ENCODE peak calls at places on chromosomes 12 and 14, in ten cellular contexts. L is sigmoid colon; W is mammary epithelial cell; M is neuronal stem cell; Y is upper lobe of left lung; C is HepG2; F is CD8-positive, alpha-beta T cell; H is transverse colon; S is aorta; T is CD4-positive, CD25-positive, alpha-beta regulatory T cell. A is an unnamed sample. For H3K36me3, the result is how much of the 10 kb centered on the place peaks cover.

GRCh38 chr14:95265106-95266094 is 54.3 kb downstream of the CLMN start:
- DNase-seq in L (no peak), W (peak), M (no peak), Y (peak), C (peak), F (no peak), H (peak), S (no peak), T (peak), A (peak)

GRCh38 chr12:80937391-80938238 is at the start of gene LIN7A:
- DNase-seq in L (peak), W (peak), M (peak), Y (peak), C (peak), F (no peak), H (peak), S (peak), T (no peak), A (no peak)

GRCh38 chr12:79635676-79636075 is 55.1 kb downstream of the PAWR start:
- DNase-seq in L (no peak), W (peak), M (no peak), Y (no peak), C (no peak), F (no peak), H (no peak), S (no peak), T (no peak), A (no peak)

GRCh38 chr14:105148604-105149145 is 19.9 kb downstream of the JAG2 start:
- DNase-seq in L (no peak), W (no peak), M (no peak), Y (no peak), C (no peak), F (no peak), H (no peak), S (peak), T (no peak), A (no peak)

GRCh38 chr14:61525293-61526011 is 169.9 kb upstream of the HIF1A start:
- DNase-seq in L (peak), W (peak), M (no peak), Y (peak), C (no peak), F (no peak), H (peak), S (peak), T (peak), A (peak)

GRCh38 chr12:103093499-103094106 is 136.1 kb downstream of the ASCL1 start:
- DNase-seq in L (no peak), W (no peak), M (no peak), Y (no peak), C (no peak), F (no peak), H (peak), S (no peak), T (no peak), A (no peak)

GRCh38 chr14:88426271-88426670 is 40.8 kb downstream of the SPATA7 start:
- DNase-seq in L (no peak), W (no peak), M (no peak), Y (no peak), C (no peak), F (no peak), H (no peak), S (no peak), T (no peak), A (no peak)

GRCh38 chr12:132356686-132357622 is 27.6 kb upstream of the GALNT9 start:
- DNase-seq in L (peak), W (peak), M (no peak), Y (no peak), C (no peak), F (no peak), H (peak), S (peak), T (no peak), A (peak)

GRCh38 chr12:80553316-80553715 is 109.3 kb downstream of the PTPRQ start:
- DNase-seq in L (no peak), W (peak), M (no peak), Y (no peak), C (no peak), F (no peak), H (no peak), S (no peak), T (no peak), A (peak)

GRCh38 chr12:12611512-12612306 is at the start of gene CREBL2:
- DNase-seq in L (peak), W (peak), M (peak), Y (peak), C (peak), F (peak), H (peak), S (peak), T (peak), A (peak)

GRCh38 chr12:130780880-130781575 is 58.0 kb downstream of the STX2 start:
- DNase-seq in L (no peak), W (no peak), M (no peak), Y (no peak), C (no peak), F (no peak), H (no peak), S (no peak), T (no peak), A (no peak)

GRCh38 chr14:91229743-91230200 is 14.7 kb downstream of the GPR68 start:
- DNase-seq in L (no peak), W (peak), M (no peak), Y (no peak), C (no peak), F (peak), H (peak), S (no peak), T (peak), A (no peak)

GRCh38 chr12:12461923-12462315 is 100.7 kb downstream of the DUSP16 start:
- DNase-seq in L (no peak), W (no peak), M (no peak), Y (no peak), C (no peak), F (no peak), H (no peak), S (no peak), T (peak), A (no peak)

GRCh38 chr12:96850676-96851075 is 56.4 kb upstream of the NEDD1 start:
- DNase-seq in L (no peak), W (no peak), M (no peak), Y (no peak), C (no peak), F (no peak), H (no peak), S (no peak), T (no peak), A (no peak)

GRCh38 chr12:67917811-67918210 is 71.4 kb upstream of the IFNG-AS1 start:
- DNase-seq in L (no peak), W (no peak), M (no peak), Y (no peak), C (no peak), F (no peak), H (no peak), S (no peak), T (no peak), A (no peak)

GRCh38 chr12:92331383-92331782 is 185.7 kb upstream of the BTG1 start:
- DNase-seq in L (no peak), W (no peak), M (no peak), Y (no peak), C (no peak), F (no peak), H (no peak), S (no peak), T (no peak), A (no peak)

GRCh38 chr12:43676183-43676813 is 82.3 kb downstream of the PUS7L start:
- DNase-seq in L (no peak), W (peak), M (no peak), Y (no peak), C (peak), F (no peak), H (no peak), S (no peak), T (peak), A (no peak)

GRCh38 chr12:57127710-57128518 is at the start of gene LRP1:
- DNase-seq in L (peak), W (peak), M (peak), Y (peak), C (peak), F (peak), H (peak), S (peak), T (peak), A (no peak)

GRCh38 chr12:111482464-111482863 is 76.7 kb downstream of the SH2B3 start:
- DNase-seq in L (no peak), W (no peak), M (no peak), Y (no peak), C (no peak), F (no peak), H (no peak), S (no peak), T (peak), A (no peak)

GRCh38 chr14:74465335-74465734 is 27.8 kb downstream of the NPC2 start:
- DNase-seq in L (no peak), W (no peak), M (no peak), Y (no peak), C (no peak), F (no peak), H (no peak), S (no peak), T (no peak), A (no peak)

GRCh38 chr12:53538209-53538689 is 31.0 kb upstream of the NPFF start:
- DNase-seq in L (peak), W (peak), M (no peak), Y (no peak), C (peak), F (no peak), H (peak), S (no peak), T (no peak), A (no peak)

GRCh38 chr12:78403136-78403535 is 461.4 kb upstream of the SYT1 start:
- DNase-seq in L (no peak), W (peak), M (no peak), Y (no peak), C (no peak), F (no peak), H (no peak), S (no peak), T (no peak), A (peak)

GRCh38 chr12:27309995-27310315 is 22.7 kb upstream of the BMAL2 start:
- DNase-seq in L (no peak), W (no peak), M (no peak), Y (no peak), C (no peak), F (no peak), H (no peak), S (no peak), T (no peak), A (no peak)

GRCh38 chr14:92507174-92507768 is 6.3 kb upstream of the RIN3 start:
- DNase-seq in L (peak), W (peak), M (no peak), Y (peak), C (no peak), F (no peak), H (peak), S (no peak), T (peak), A (no peak)

GRCh38 chr14:61406670-61407069 is 85.3 kb downstream of the PRKCH start:
- DNase-seq in L (no peak), W (no peak), M (no peak), Y (no peak), C (no peak), F (no peak), H (no peak), S (no peak), T (peak), A (no peak)

GRCh38 chr14:72463291-72463866 is 430.5 kb downstream of the DPF3 start:
- DNase-seq in L (no peak), W (no peak), M (no peak), Y (no peak), C (no peak), F (no peak), H (no peak), S (no peak), T (no peak), A (no peak)

GRCh38 chr14:52067873-52068740 is 752 bp downstream of the NID2 start:
- DNase-seq in L (peak), W (no peak), M (peak), Y (no peak), C (no peak), F (no peak), H (peak), S (peak), T (peak), A (no peak)

GRCh38 chr12:68985174-68985573 is 52.2 kb upstream of the CPM start:
- DNase-seq in L (no peak), W (no peak), M (no peak), Y (no peak), C (no peak), F (no peak), H (no peak), S (no peak), T (no peak), A (no peak)

GRCh38 chr12:4434721-4435425 is 10.7 kb downstream of the FGF6 start:
- DNase-seq in L (no peak), W (no peak), M (no peak), Y (no peak), C (no peak), F (no peak), H (no peak), S (no peak), T (no peak), A (no peak)

GRCh38 chr12:68608191-68608590 is 2.5 kb upstream of the RAP1B start:
- DNase-seq in L (no peak), W (no peak), M (no peak), Y (no peak), C (no peak), F (no peak), H (no peak), S (no peak), T (no peak), A (no peak)

GRCh38 chr12:49557187-49557916 is 10.6 kb downstream of the MCRS1 start:
- DNase-seq in L (no peak), W (no peak), M (no peak), Y (no peak), C (no peak), F (no peak), H (no peak), S (peak), T (no peak), A (no peak)

GRCh38 chr12:49557917-49558215 is 10.1 kb downstream of the MCRS1 start:
- DNase-seq in L (no peak), W (no peak), M (no peak), Y (no peak), C (no peak), F (no peak), H (no peak), S (peak), T (no peak), A (no peak)

GRCh38 chr12:49555631-49556390 is 12.1 kb downstream of the MCRS1 start:
- DNase-seq in L (no peak), W (no peak), M (no peak), Y (no peak), C (no peak), F (no peak), H (no peak), S (peak), T (no peak), A (no peak)

GRCh38 chr12:49558526-49558925 is 9.4 kb downstream of the MCRS1 start:
- DNase-seq in L (no peak), W (no peak), M (no peak), Y (no peak), C (no peak), F (no peak), H (no peak), S (peak), T (no peak), A (no peak)

DNA sequence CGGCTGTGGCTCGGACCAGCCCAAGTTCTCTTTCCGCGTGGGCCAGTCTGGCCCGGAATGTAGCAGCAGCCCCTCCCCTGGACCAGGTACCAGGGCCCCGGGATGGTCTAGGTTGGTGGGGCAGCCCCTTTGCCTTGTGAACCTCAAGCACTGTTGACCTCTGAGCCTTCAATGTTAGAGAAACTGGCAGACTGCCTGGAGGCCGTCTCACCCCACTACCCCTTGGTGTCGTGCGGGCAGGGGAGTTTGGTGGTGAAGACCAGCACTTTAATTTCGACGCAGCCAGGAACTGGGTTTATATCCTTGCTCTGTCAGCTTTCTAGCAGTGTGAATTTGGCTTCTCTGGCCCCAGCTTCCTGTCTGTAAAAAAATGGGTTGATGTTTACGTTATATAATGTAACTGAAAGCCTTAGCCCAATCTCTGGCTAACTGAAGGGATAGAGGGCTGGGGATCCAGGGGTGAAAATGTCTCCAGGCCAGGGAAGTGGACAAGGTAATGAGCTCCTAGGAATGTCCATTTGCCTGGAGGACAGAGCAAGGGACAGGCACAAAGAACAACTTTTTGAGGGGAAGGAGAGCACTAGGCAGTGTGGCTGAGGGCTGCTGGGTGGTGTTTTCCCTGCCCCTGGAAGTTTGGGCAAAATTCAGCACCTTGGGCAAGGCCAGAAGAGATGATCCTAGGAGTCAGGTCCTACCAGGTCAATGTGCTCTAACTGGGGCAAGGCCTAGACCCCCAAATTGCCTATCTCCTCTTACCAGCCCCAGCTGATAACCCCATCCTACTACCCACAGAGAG is 11.4 kb downstream of the MCRS1 start:
- DNase-seq in L (no peak), W (no peak), M (no peak), Y (no peak), C (no peak), F (no peak), H (no peak), S (peak), T (no peak), A (no peak)
- H3K36me3 ChIP-seq in L (under half), W (under half), M (under half), Y (under half), C (under half), F (under half), H (under half), S (under half), T (under half), A (under half)

GRCh38 chr12:7061596-7061995 is 1.1 kb downstream of the C1S start:
- DNase-seq in L (no peak), W (no peak), M (no peak), Y (no peak), C (peak), F (no peak), H (no peak), S (no peak), T (no peak), A (no peak)
- H3K4me3 ChIP-seq in L (peak), W (no peak), M (no peak), Y (peak), C (no peak), F (no peak), H (peak), S (no peak), T (no peak), A (no peak)

DNA sequence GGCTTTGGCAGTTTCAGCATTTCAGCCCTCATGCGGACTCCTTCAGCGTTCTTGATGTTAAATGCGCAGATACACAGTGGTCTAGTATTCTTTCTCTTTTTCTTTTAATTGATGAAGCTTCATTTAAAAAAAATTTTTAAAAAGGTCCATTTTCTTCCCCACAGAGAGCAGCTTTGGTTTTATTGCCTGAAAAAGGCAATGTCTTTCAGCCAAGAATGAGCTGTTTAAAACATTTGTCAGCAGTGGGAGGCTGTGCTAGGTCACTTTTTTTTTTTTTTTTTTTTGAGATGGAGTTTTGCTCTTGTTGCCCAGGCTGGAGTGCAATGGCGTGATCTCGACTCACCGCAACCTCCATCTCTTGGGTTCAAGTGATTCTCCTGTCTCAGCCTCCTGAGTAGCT is 13.5 kb downstream of the KMT5A start:
- DNase-seq in L (no peak), W (no peak), M (no peak), Y (no peak), C (no peak), F (no peak), H (no peak), S (no peak), T (no peak), A (no peak)
- H3K36me3 ChIP-seq in L (under half), W (under half), M (under half), Y (under half), C (under half), F (under half), H (under half), S (under half), T (under half), A (under half)

DNA sequence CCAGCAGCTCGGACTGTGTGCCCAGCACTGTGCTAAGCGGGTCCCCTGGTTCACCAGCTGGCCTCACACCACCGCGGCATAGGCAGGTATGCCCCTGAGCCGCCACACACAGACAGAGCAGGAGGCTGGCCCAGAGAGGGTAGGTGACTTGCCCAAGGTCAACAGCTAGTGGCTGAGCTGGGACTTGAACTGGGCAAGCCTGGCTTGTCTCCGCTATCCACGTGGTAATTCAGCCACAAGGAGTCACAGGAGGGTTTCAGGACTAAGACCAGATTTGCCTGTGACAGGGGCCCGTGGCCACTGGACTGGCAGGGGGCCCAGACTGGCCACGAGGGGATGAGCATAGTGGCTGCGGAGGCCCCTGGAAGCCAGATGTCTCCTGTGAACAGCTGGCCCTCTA is 47.7 kb downstream of the NCOR2 start:
- DNase-seq in L (no peak), W (no peak), M (no peak), Y (no peak), C (no peak), F (no peak), H (no peak), S (no peak), T (no peak), A (no peak)
- H3K4me3 ChIP-seq in L (no peak), W (no peak), M (no peak), Y (no peak), C (no peak), F (no peak), H (no peak), S (no peak), T (no peak), A (no peak)

GRCh38 chr14:77920312-77920711 is 120.4 kb downstream of the ADCK1 start:
- DNase-seq in L (no peak), W (no peak), M (no peak), Y (no peak), C (no peak), F (no peak), H (no peak), S (no peak), T (no peak), A (no peak)

GRCh38 chr14:77914073-77914721 is 114.3 kb downstream of the ADCK1 start:
- DNase-seq in L (no peak), W (no peak), M (no peak), Y (no peak), C (no peak), F (no peak), H (no peak), S (no peak), T (no peak), A (no peak)

GRCh38 chr14:77921820-77922219 is 121.9 kb downstream of the ADCK1 start:
- DNase-seq in L (no peak), W (no peak), M (no peak), Y (no peak), C (no peak), F (no peak), H (no peak), S (no peak), T (no peak), A (no peak)

GRCh38 chr14:77917802-77918201 is 117.9 kb downstream of the ADCK1 start:
- DNase-seq in L (no peak), W (no peak), M (no peak), Y (no peak), C (no peak), F (no peak), H (no peak), S (no peak), T (no peak), A (no peak)

GRCh38 chr14:77918448-77918847 is 118.5 kb downstream of the ADCK1 start:
- DNase-seq in L (no peak), W (no peak), M (no peak), Y (no peak), C (no peak), F (no peak), H (no peak), S (no peak), T (peak), A (no peak)
- H3K36me3 ChIP-seq in L (under half), W (under half), M (under half), Y (under half), C (under half), F (under half), H (under half), S (under half), T (under half), A (under half)

DNA sequence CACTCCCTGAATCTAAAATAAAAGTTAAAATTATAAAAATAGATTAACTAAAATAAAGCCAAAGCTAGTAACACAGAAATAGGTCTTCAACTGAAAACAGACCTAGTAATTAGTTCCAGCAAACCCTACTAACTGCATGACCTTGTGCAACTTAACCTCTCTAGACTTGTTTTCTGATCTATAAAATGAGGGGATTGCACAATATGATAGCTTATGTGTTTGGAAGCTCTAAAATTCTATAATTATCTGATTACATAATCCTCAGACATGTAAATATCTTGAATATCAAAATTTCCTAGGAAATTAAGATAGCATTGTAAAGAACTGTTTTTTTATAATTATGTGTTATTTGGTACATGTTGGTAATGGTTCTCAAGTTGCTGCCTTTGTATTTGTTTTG is 144.1 kb upstream of the GRIP1 start:
- DNase-seq in L (no peak), W (no peak), M (no peak), Y (no peak), C (no peak), F (no peak), H (no peak), S (no peak), T (no peak), A (no peak)
- H3K4me3 ChIP-seq in L (no peak), W (no peak), M (no peak), Y (no peak), C (no peak), F (no peak), H (no peak), S (no peak), T (no peak), A (no peak)

GRCh38 chr12:41745593-41745992 is 399.1 kb downstream of the GXYLT1 start:
- DNase-seq in L (no peak), W (no peak), M (no peak), Y (no peak), C (no peak), F (no peak), H (no peak), S (no peak), T (no peak), A (no peak)
- H3K36me3 ChIP-seq in L (under half), W (under half), M (under half), Y (under half), C (under half), F (under half), H (under half), S (under half), T (under half), A (under half)

A was measured in kidney epithelial cell.